ENCODE peak calls at places on chromosome 1, in nine cellular contexts. Q is IMR-90, J is GM12878, E is cardiac muscle cell, V is SJSA1, N is sigmoid colon, K is Caco-2, F is endothelial cell of umbilical vein, O is HepG2. Z is an unnamed sample. For H3K27me3, the result is how much of the 10 kb centered on the place peaks cover.

GRCh38 chr1:169513208-169513607 is 27.5 kb upstream of the SLC19A2 start:
- DNase-seq in F (no peak), K (no peak), J (no peak), O (no peak), Q (no peak), N (no peak), V (no peak), E (no peak), Z (no peak)

GRCh38 chr1:66460776-66461175 is 73.2 kb upstream of the SGIP1 start:
- DNase-seq in Q (no peak), F (no peak), E (no peak), J (no peak), O (no peak), V (no peak), K (no peak), N (no peak), Z (no peak)

GRCh38 chr1:71210746-71211145 is 129.9 kb upstream of the ZRANB2 start:
- DNase-seq in J (no peak), Q (no peak), O (no peak), E (no peak), N (no peak), K (no peak), V (no peak), F (no peak), Z (no peak)

GRCh38 chr1:236553370-236553769 is 29.6 kb downstream of the LGALS8 start:
- DNase-seq in J (no peak), N (no peak), O (no peak), V (no peak), K (no peak), F (no peak), Q (no peak), E (no peak), Z (no peak)

GRCh38 chr1:181033799-181034391 is at the start of gene MR1:
- DNase-seq in O (peak), J (peak), N (no peak), Q (peak), F (peak), E (peak), K (peak), V (no peak), Z (peak)

GRCh38 chr1:109252893-109253802 is 3.8 kb downstream of the CELSR2 start:
- DNase-seq in Q (no peak), F (no peak), V (no peak), K (no peak), J (no peak), O (no peak), N (peak), E (no peak), Z (no peak)

GRCh38 chr1:76037314-76037713 is 37.2 kb upstream of the ST6GALNAC3 start:
- DNase-seq in K (peak), E (no peak), F (no peak), V (no peak), J (no peak), N (no peak), O (no peak), Q (no peak), Z (no peak)

GRCh38 chr1:29688477-29689365 is 452.4 kb downstream of the PTPRU start:
- DNase-seq in O (no peak), E (no peak), V (peak), F (peak), Q (peak), N (peak), K (no peak), J (no peak), Z (no peak)

GRCh38 chr1:14110040-14110439 is 410.1 kb downstream of the PRDM2 start:
- DNase-seq in Q (no peak), N (no peak), E (no peak), K (no peak), O (no peak), F (no peak), J (no peak), V (no peak), Z (no peak)

GRCh38 chr1:232620356-232620841 is 9.5 kb downstream of the SIPA1L2 start:
- DNase-seq in F (peak), V (no peak), J (no peak), K (no peak), O (no peak), N (peak), Q (peak), E (peak), Z (no peak)

GRCh38 chr1:152190589-152190988 is 31.6 kb upstream of the RPTN start:
- DNase-seq in Q (peak), E (no peak), O (no peak), F (no peak), V (no peak), N (no peak), K (no peak), J (no peak), Z (no peak)

GRCh38 chr1:235326719-235327558 is 1.0 kb downstream of the ARID4B start:
- DNase-seq in F (peak), V (peak), E (peak), Q (no peak), J (peak), N (peak), K (peak), O (peak), Z (peak)

GRCh38 chr1:17696417-17697301 is 58.5 kb upstream of the ACTL8 start:
- DNase-seq in J (no peak), F (peak), V (no peak), K (peak), O (no peak), N (no peak), Q (peak), E (peak), Z (no peak)

GRCh38 chr1:205599667-205600042 is 32.2 kb downstream of the ELK4 start:
- DNase-seq in N (peak), V (no peak), K (no peak), E (no peak), O (no peak), F (no peak), Q (no peak), J (no peak), Z (no peak)

GRCh38 chr1:225711236-225711937 is 58.5 kb upstream of the ENAH start:
- DNase-seq in Q (no peak), K (no peak), V (no peak), J (no peak), F (no peak), E (no peak), N (no peak), O (peak), Z (no peak)

GRCh38 chr1:226533220-226533619 is 15.3 kb upstream of the STUM start:
- DNase-seq in Q (no peak), J (no peak), N (no peak), E (no peak), O (no peak), V (no peak), K (no peak), F (no peak), Z (no peak)

GRCh38 chr1:20373286-20373685 is 82.6 kb downstream of the VWA5B1 start:
- DNase-seq in J (no peak), N (peak), V (no peak), E (no peak), Q (no peak), F (no peak), O (no peak), K (no peak), Z (no peak)
- H3K27me3 ChIP-seq in J (under half), N (half or more), V (under half), E (half or more), Q (under half), F (under half), O (under half), K (under half), Z (under half)

GRCh38 chr1:154880651-154881050 is 10.6 kb upstream of the KCNN3 start:
- DNase-seq in F (no peak), J (no peak), O (no peak), K (no peak), E (no peak), Q (no peak), V (no peak), N (peak), Z (no peak)
- H3K27me3 ChIP-seq in F (under half), J (under half), O (under half), K (under half), E (under half), Q (half or more), V (under half), N (under half), Z (under half)

GRCh38 chr1:85048296-85049064 is at the start of gene MCOLN3:
- DNase-seq in V (peak), F (no peak), K (peak), O (no peak), E (peak), J (no peak), Q (no peak), N (peak), Z (peak)
- H3K27me3 ChIP-seq in V (half or more), F (half or more), K (under half), O (under half), E (half or more), J (under half), Q (half or more), N (half or more), Z (under half)

GRCh38 chr1:2378441-2378851 is 12.9 kb downstream of the MORN1 start:
- DNase-seq in F (no peak), O (no peak), Q (no peak), J (no peak), E (no peak), V (no peak), K (no peak), N (peak), Z (no peak)
- H3K27me3 ChIP-seq in F (under half), O (under half), Q (under half), J (under half), E (under half), V (under half), K (under half), N (under half), Z (under half)

GRCh38 chr1:147591246-147591891 is 50.1 kb downstream of the BCL9 start:
- DNase-seq in E (no peak), Q (no peak), K (no peak), O (no peak), V (no peak), F (no peak), J (no peak), N (no peak), Z (no peak)
- H3K27me3 ChIP-seq in E (under half), Q (under half), K (under half), O (under half), V (under half), F (under half), J (under half), N (under half), Z (under half)

Z was measured in GM06990.